ENCODE peak calls at places on chromosomes 2 and 18, in eight cellular contexts. One of them, this sample, is unnamed.

GRCh38 chr18:20971886-20972267 is 139.7 kb downstream of the ROCK1 start:
- DNase-seq in colonic mucosa: no peak
- DNase-seq in CD4-positive, CD25-positive, alpha-beta regulatory T cell: peak; percentile 23
- DNase-seq in GM23248: peak; percentile 58
- DNase-seq in small intestine: peak; percentile 32
- DNase-seq in HCT116: peak; percentile 16
- DNase-seq in IMR-90: peak; percentile 19
- DNase-seq in A549: peak; percentile 27
- DNase-seq in this sample: no peak

GRCh38 chr18:31840499-31840898 is 79.8 kb upstream of the SLC25A52 start:
- DNase-seq in colonic mucosa: no peak
- DNase-seq in CD4-positive, CD25-positive, alpha-beta regulatory T cell: no peak
- DNase-seq in GM23248: no peak
- DNase-seq in small intestine: no peak
- DNase-seq in HCT116: no peak
- DNase-seq in IMR-90: no peak
- DNase-seq in A549: no peak
- DNase-seq in this sample: no peak

GRCh38 chr2:206415618-206416243 is 27.6 kb upstream of the ADAM23 start:
- DNase-seq in colonic mucosa: no peak
- DNase-seq in CD4-positive, CD25-positive, alpha-beta regulatory T cell: no peak
- DNase-seq in GM23248: no peak
- DNase-seq in small intestine: no peak
- DNase-seq in HCT116: no peak
- DNase-seq in IMR-90: no peak
- DNase-seq in A549: peak; percentile 26
- DNase-seq in this sample: no peak

GRCh38 chr18:8870528-8870927 is 165.2 kb downstream of the MTCL1 start:
- DNase-seq in colonic mucosa: no peak
- DNase-seq in CD4-positive, CD25-positive, alpha-beta regulatory T cell: no peak
- DNase-seq in GM23248: peak; percentile 51
- DNase-seq in small intestine: no peak
- DNase-seq in HCT116: no peak
- DNase-seq in IMR-90: no peak
- DNase-seq in A549: no peak
- DNase-seq in this sample: no peak

GRCh38 chr2:25123682-25124081 is 44.7 kb downstream of the POMC start:
- DNase-seq in colonic mucosa: no peak
- DNase-seq in CD4-positive, CD25-positive, alpha-beta regulatory T cell: no peak
- DNase-seq in GM23248: no peak
- DNase-seq in small intestine: no peak
- DNase-seq in HCT116: no peak
- DNase-seq in IMR-90: no peak
- DNase-seq in A549: no peak
- DNase-seq in this sample: no peak

GRCh38 chr2:20506281-20506685 is 59.4 kb downstream of the RHOB start:
- DNase-seq in colonic mucosa: no peak
- DNase-seq in CD4-positive, CD25-positive, alpha-beta regulatory T cell: no peak
- DNase-seq in GM23248: peak; percentile 87
- DNase-seq in small intestine: no peak
- DNase-seq in HCT116: no peak
- DNase-seq in IMR-90: peak; percentile 81
- DNase-seq in A549: peak; percentile 12
- DNase-seq in this sample: no peak

GRCh38 chr2:99565227-99565626 is 75.4 kb upstream of the REV1 start:
- DNase-seq in colonic mucosa: no peak
- DNase-seq in CD4-positive, CD25-positive, alpha-beta regulatory T cell: no peak
- DNase-seq in GM23248: no peak
- DNase-seq in small intestine: no peak
- DNase-seq in HCT116: no peak
- DNase-seq in IMR-90: no peak
- DNase-seq in A549: no peak
- DNase-seq in this sample: no peak

GRCh38 chr2:84234103-84234502 is 225.0 kb downstream of the SUCLG1 start:
- DNase-seq in colonic mucosa: no peak
- DNase-seq in CD4-positive, CD25-positive, alpha-beta regulatory T cell: no peak
- DNase-seq in GM23248: no peak
- DNase-seq in small intestine: no peak
- DNase-seq in HCT116: no peak
- DNase-seq in IMR-90: no peak
- DNase-seq in A549: no peak
- DNase-seq in this sample: no peak

GRCh38 chr18:14947482-14948162 is 199.7 kb downstream of the ANKRD30B start:
- DNase-seq in colonic mucosa: no peak
- DNase-seq in CD4-positive, CD25-positive, alpha-beta regulatory T cell: no peak
- DNase-seq in GM23248: no peak
- DNase-seq in small intestine: no peak
- DNase-seq in HCT116: no peak
- DNase-seq in IMR-90: no peak
- DNase-seq in A549: no peak
- DNase-seq in this sample: peak; percentile 91

GRCh38 chr18:13565228-13565627 is 161.1 kb downstream of the FAM210A start:
- DNase-seq in colonic mucosa: no peak
- DNase-seq in CD4-positive, CD25-positive, alpha-beta regulatory T cell: no peak
- DNase-seq in GM23248: no peak
- DNase-seq in small intestine: no peak
- DNase-seq in HCT116: no peak
- DNase-seq in IMR-90: no peak
- DNase-seq in A549: no peak
- DNase-seq in this sample: no peak

GRCh38 chr18:13563390-13563805 is 163.0 kb downstream of the FAM210A start:
- DNase-seq in colonic mucosa: no peak
- DNase-seq in CD4-positive, CD25-positive, alpha-beta regulatory T cell: no peak
- DNase-seq in GM23248: no peak
- DNase-seq in small intestine: no peak
- DNase-seq in HCT116: no peak
- DNase-seq in IMR-90: no peak
- DNase-seq in A549: no peak
- DNase-seq in this sample: no peak

GRCh38 chr18:13564579-13564978 is 161.8 kb downstream of the FAM210A start:
- DNase-seq in colonic mucosa: no peak
- DNase-seq in CD4-positive, CD25-positive, alpha-beta regulatory T cell: no peak
- DNase-seq in GM23248: no peak
- DNase-seq in small intestine: no peak
- DNase-seq in HCT116: no peak
- DNase-seq in IMR-90: no peak
- DNase-seq in A549: no peak
- DNase-seq in this sample: no peak

GRCh38 chr18:13560306-13560705 is 166.1 kb downstream of the FAM210A start:
- DNase-seq in colonic mucosa: no peak
- DNase-seq in CD4-positive, CD25-positive, alpha-beta regulatory T cell: no peak
- DNase-seq in GM23248: no peak
- DNase-seq in small intestine: no peak
- DNase-seq in HCT116: no peak
- DNase-seq in IMR-90: no peak
- DNase-seq in A549: no peak
- DNase-seq in this sample: no peak

GRCh38 chr18:13562494-13563029 is 163.8 kb downstream of the FAM210A start:
- DNase-seq in colonic mucosa: no peak
- DNase-seq in CD4-positive, CD25-positive, alpha-beta regulatory T cell: peak; percentile 35
- DNase-seq in GM23248: no peak
- DNase-seq in small intestine: no peak
- DNase-seq in HCT116: no peak
- DNase-seq in IMR-90: no peak
- DNase-seq in A549: no peak
- DNase-seq in this sample: no peak
- H3K4me3 ChIP-seq in colonic mucosa: no peak overlapping the region
- H3K4me3 ChIP-seq in CD4-positive, CD25-positive, alpha-beta regulatory T cell: no peak overlapping the region
- H3K4me3 ChIP-seq in GM23248: no peak overlapping the region
- H3K4me3 ChIP-seq in small intestine: no peak overlapping the region
- H3K4me3 ChIP-seq in HCT116: no peak overlapping the region
- H3K4me3 ChIP-seq in IMR-90: no peak overlapping the region
- H3K4me3 ChIP-seq in A549: no peak overlapping the region
- H3K4me3 ChIP-seq in this sample: no peak overlapping the region

GRCh38 chr18:35271656-35272055 is 18.4 kb downstream of the ZSCAN30 start:
- DNase-seq in colonic mucosa: no peak
- DNase-seq in CD4-positive, CD25-positive, alpha-beta regulatory T cell: no peak
- DNase-seq in GM23248: no peak
- DNase-seq in small intestine: no peak
- DNase-seq in HCT116: no peak
- DNase-seq in IMR-90: no peak
- DNase-seq in A549: no peak
- DNase-seq in this sample: no peak
- H3K9me3 ChIP-seq in colonic mucosa: no peaks in the 10 kb centered on the region
- H3K9me3 ChIP-seq in CD4-positive, CD25-positive, alpha-beta regulatory T cell: peaks cover 3% of the 10 kb centered on the region
- H3K9me3 ChIP-seq in GM23248: no peaks in the 10 kb centered on the region
- H3K9me3 ChIP-seq in small intestine: no peaks in the 10 kb centered on the region
- H3K9me3 ChIP-seq in HCT116: no peaks in the 10 kb centered on the region
- H3K9me3 ChIP-seq in IMR-90: peaks cover 27% of the 10 kb centered on the region
- H3K9me3 ChIP-seq in A549: peaks cover 7% of the 10 kb centered on the region
- H3K9me3 ChIP-seq in this sample: peaks cover 7% of the 10 kb centered on the region

DNA sequence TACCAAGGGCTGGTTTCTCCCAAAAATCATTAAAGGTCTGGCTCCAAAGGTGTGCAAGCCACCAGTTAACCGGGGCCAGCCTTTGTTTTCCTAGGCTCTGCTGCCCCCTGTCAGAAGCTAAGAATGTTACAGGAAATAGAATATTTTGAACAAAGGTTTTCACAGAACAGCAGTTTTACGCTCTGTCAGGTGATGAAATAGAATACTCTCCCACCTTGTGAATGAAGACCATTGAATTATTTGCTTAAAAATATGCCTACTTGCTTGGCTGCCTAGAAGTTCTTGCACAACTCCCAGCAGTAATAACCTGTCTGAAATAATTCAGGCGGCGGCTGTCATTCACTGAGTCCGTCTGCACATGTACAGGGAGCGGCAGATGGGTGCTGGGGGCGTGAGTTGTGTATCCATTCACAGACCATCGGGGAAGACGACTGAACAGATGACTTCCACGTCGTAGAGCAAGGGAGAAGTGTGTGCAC is 56.3 kb downstream of the SF3B1 start:
- DNase-seq in colonic mucosa: peak; percentile 53
- DNase-seq in CD4-positive, CD25-positive, alpha-beta regulatory T cell: peak; percentile 65
- DNase-seq in GM23248: peak; percentile 67
- DNase-seq in small intestine: peak; percentile 56
- DNase-seq in HCT116: peak; percentile 37
- DNase-seq in IMR-90: peak; percentile 44
- DNase-seq in A549: peak; percentile 52
- DNase-seq in this sample: no peak
- H3K4me3 ChIP-seq in colonic mucosa: no peak overlapping the region
- H3K4me3 ChIP-seq in CD4-positive, CD25-positive, alpha-beta regulatory T cell: no peak overlapping the region
- H3K4me3 ChIP-seq in GM23248: peak overlapping the region; percentile 12
- H3K4me3 ChIP-seq in small intestine: no peak overlapping the region
- H3K4me3 ChIP-seq in HCT116: no peak overlapping the region
- H3K4me3 ChIP-seq in IMR-90: no peak overlapping the region
- H3K4me3 ChIP-seq in A549: peak overlapping the region; percentile 24
- H3K4me3 ChIP-seq in this sample: no peak overlapping the region

GRCh38 chr2:57156231-57156924 is 890.2 kb upstream of the VRK2 start:
- DNase-seq in colonic mucosa: no peak
- DNase-seq in CD4-positive, CD25-positive, alpha-beta regulatory T cell: no peak
- DNase-seq in GM23248: no peak
- DNase-seq in small intestine: no peak
- DNase-seq in HCT116: no peak
- DNase-seq in IMR-90: no peak
- DNase-seq in A549: no peak
- DNase-seq in this sample: no peak
- H3K9me3 ChIP-seq in colonic mucosa: no peaks in the 10 kb centered on the region
- H3K9me3 ChIP-seq in CD4-positive, CD25-positive, alpha-beta regulatory T cell: no peaks in the 10 kb centered on the region
- H3K9me3 ChIP-seq in GM23248: no peaks in the 10 kb centered on the region
- H3K9me3 ChIP-seq in small intestine: no peaks in the 10 kb centered on the region
- H3K9me3 ChIP-seq in HCT116: no peaks in the 10 kb centered on the region
- H3K9me3 ChIP-seq in IMR-90: peaks cover 5% of the 10 kb centered on the region
- H3K9me3 ChIP-seq in A549: no peaks in the 10 kb centered on the region
- H3K9me3 ChIP-seq in this sample: no peaks in the 10 kb centered on the region

GRCh38 chr18:3665187-3665586 is 215.2 kb downstream of the TGIF1 start:
- DNase-seq in colonic mucosa: no peak
- DNase-seq in CD4-positive, CD25-positive, alpha-beta regulatory T cell: no peak
- DNase-seq in GM23248: no peak
- DNase-seq in small intestine: no peak
- DNase-seq in HCT116: no peak
- DNase-seq in IMR-90: no peak
- DNase-seq in A549: no peak
- DNase-seq in this sample: no peak

GRCh38 chr18:3666526-3667254 is 216.7 kb downstream of the TGIF1 start:
- DNase-seq in colonic mucosa: no peak
- DNase-seq in CD4-positive, CD25-positive, alpha-beta regulatory T cell: no peak
- DNase-seq in GM23248: no peak
- DNase-seq in small intestine: no peak
- DNase-seq in HCT116: no peak
- DNase-seq in IMR-90: no peak
- DNase-seq in A549: no peak
- DNase-seq in this sample: no peak

GRCh38 chr18:3664563-3665178 is 214.7 kb downstream of the TGIF1 start:
- DNase-seq in colonic mucosa: no peak
- DNase-seq in CD4-positive, CD25-positive, alpha-beta regulatory T cell: no peak
- DNase-seq in GM23248: peak; percentile 19
- DNase-seq in small intestine: no peak
- DNase-seq in HCT116: no peak
- DNase-seq in IMR-90: no peak
- DNase-seq in A549: peak; percentile 54
- DNase-seq in this sample: no peak

GRCh38 chr18:3667255-3668137 is 217.5 kb downstream of the TGIF1 start:
- DNase-seq in colonic mucosa: no peak
- DNase-seq in CD4-positive, CD25-positive, alpha-beta regulatory T cell: no peak
- DNase-seq in GM23248: no peak
- DNase-seq in small intestine: no peak
- DNase-seq in HCT116: no peak
- DNase-seq in IMR-90: no peak
- DNase-seq in A549: no peak
- DNase-seq in this sample: no peak

DNA sequence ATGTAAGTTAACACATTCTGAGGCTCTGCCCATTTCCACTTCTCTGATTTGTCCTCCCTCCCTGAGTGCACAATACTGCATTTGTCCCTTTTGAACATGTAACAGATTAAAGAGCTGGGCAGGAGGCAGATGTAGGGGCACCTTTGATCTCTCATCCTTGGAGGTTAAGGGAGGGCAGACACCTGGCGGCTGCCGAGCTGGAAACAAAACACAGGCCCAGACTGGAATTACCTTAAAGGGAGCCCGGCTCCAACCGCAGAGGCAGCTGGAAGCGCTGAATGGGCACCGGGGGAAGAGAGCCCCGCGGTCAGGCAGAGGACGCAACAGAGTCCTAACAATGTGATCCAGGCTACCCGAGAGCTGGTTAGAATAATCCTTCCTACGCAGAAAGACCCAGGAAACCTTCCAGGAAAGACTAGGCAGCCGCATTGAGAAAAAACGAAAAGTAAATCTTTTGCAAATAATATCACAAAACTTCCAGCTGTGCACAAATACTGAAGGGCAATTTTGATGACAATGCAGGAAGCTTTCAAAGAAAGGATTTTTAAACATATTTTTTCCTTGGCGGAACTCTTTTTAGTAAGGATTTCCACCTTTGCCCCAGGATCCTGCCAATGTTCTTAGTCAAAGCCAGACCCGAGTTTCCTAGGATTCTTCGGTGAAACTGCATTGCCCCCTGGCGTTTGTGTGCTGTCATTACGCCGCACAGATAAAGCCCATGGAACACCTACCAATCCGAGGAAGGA is 216.0 kb downstream of the TGIF1 start:
- DNase-seq in colonic mucosa: peak; percentile 91
- DNase-seq in CD4-positive, CD25-positive, alpha-beta regulatory T cell: peak; percentile 68
- DNase-seq in GM23248: peak; percentile 92
- DNase-seq in small intestine: peak; percentile 91
- DNase-seq in HCT116: peak; percentile 95
- DNase-seq in IMR-90: peak; percentile 91
- DNase-seq in A549: peak; percentile 93
- DNase-seq in this sample: peak; percentile 54
- H3K4me3 ChIP-seq in colonic mucosa: no peak overlapping the region
- H3K4me3 ChIP-seq in CD4-positive, CD25-positive, alpha-beta regulatory T cell: peak overlapping the region; percentile 44
- H3K4me3 ChIP-seq in GM23248: no peak overlapping the region
- H3K4me3 ChIP-seq in small intestine: no peak overlapping the region
- H3K4me3 ChIP-seq in HCT116: no peak overlapping the region
- H3K4me3 ChIP-seq in IMR-90: no peak overlapping the region
- H3K4me3 ChIP-seq in A549: peak overlapping the region; percentile 14
- H3K4me3 ChIP-seq in this sample: no peak overlapping the region

GRCh38 chr2:105087273-105087672 is 49.4 kb downstream of the MRPS9 start:
- DNase-seq in colonic mucosa: no peak
- DNase-seq in CD4-positive, CD25-positive, alpha-beta regulatory T cell: no peak
- DNase-seq in GM23248: no peak
- DNase-seq in small intestine: no peak
- DNase-seq in HCT116: no peak
- DNase-seq in IMR-90: no peak
- DNase-seq in A549: no peak
- DNase-seq in this sample: no peak
- H3K9me3 ChIP-seq in colonic mucosa: no peaks in the 10 kb centered on the region
- H3K9me3 ChIP-seq in CD4-positive, CD25-positive, alpha-beta regulatory T cell: no peaks in the 10 kb centered on the region
- H3K9me3 ChIP-seq in GM23248: no peaks in the 10 kb centered on the region
- H3K9me3 ChIP-seq in small intestine: no peaks in the 10 kb centered on the region
- H3K9me3 ChIP-seq in HCT116: no peaks in the 10 kb centered on the region
- H3K9me3 ChIP-seq in IMR-90: no peaks in the 10 kb centered on the region
- H3K9me3 ChIP-seq in A549: no peaks in the 10 kb centered on the region
- H3K9me3 ChIP-seq in this sample: no peaks in the 10 kb centered on the region

This sample was measured in MG63.